ENCODE peak calls at places on chromosomes 5 and 9, in four cellular contexts. One of them, this sample, is unnamed.

GRCh38 chr5:15510092-15510491 is 10.1 kb downstream of the FBXL7 start:
- DNase-seq in Karpas-422: no peak
- DNase-seq in H9: no peak
- DNase-seq in fibroblast of mammary gland: peak; percentile 26
- DNase-seq in this sample: peak; percentile 35

GRCh38 chr9:93261281-93261680 is 77.3 kb downstream of the WNK2 start:
- DNase-seq in Karpas-422: no peak
- DNase-seq in fibroblast of mammary gland: no peak
- DNase-seq in H9: peak; percentile 34
- DNase-seq in this sample: no peak

GRCh38 chr9:128494743-128495124 is 9.8 kb upstream of the GLE1 start:
- DNase-seq in fibroblast of mammary gland: no peak
- DNase-seq in H9: no peak
- DNase-seq in Karpas-422: no peak
- DNase-seq in this sample: no peak

GRCh38 chr9:87557996-87558395 is 60.3 kb downstream of the DAPK1 start:
- DNase-seq in Karpas-422: no peak
- DNase-seq in fibroblast of mammary gland: peak; percentile 58
- DNase-seq in H9: no peak
- DNase-seq in this sample: peak; percentile 44

GRCh38 chr9:135267410-135267809 is 179.9 kb downstream of the OLFM1 start:
- DNase-seq in H9: no peak
- DNase-seq in Karpas-422: no peak
- DNase-seq in fibroblast of mammary gland: no peak
- DNase-seq in this sample: no peak

GRCh38 chr9:77663754-77664153 is 15.6 kb upstream of the GNA14 start:
- DNase-seq in Karpas-422: no peak
- DNase-seq in H9: no peak
- DNase-seq in fibroblast of mammary gland: peak; percentile 35
- DNase-seq in this sample: peak; percentile 26

GRCh38 chr9:100856238-100856637 is 172.3 kb upstream of the PLPPR1 start:
- DNase-seq in Karpas-422: no peak
- DNase-seq in fibroblast of mammary gland: no peak
- DNase-seq in H9: no peak
- DNase-seq in this sample: no peak

GRCh38 chr9:121857941-121858340 is 206.5 kb downstream of the DAB2IP start:
- DNase-seq in fibroblast of mammary gland: no peak
- DNase-seq in Karpas-422: no peak
- DNase-seq in H9: no peak
- DNase-seq in this sample: no peak

GRCh38 chr9:127505396-127506116 is 54.2 kb downstream of the LRSAM1 start:
- DNase-seq in fibroblast of mammary gland: peak; percentile 32
- DNase-seq in H9: peak; percentile 73
- DNase-seq in Karpas-422: peak; percentile 80
- DNase-seq in this sample: peak; percentile 40

GRCh38 chr5:145811834-145812625 is 23.1 kb downstream of the PRELID2 start:
- DNase-seq in H9: no peak
- DNase-seq in Karpas-422: peak; percentile 66
- DNase-seq in fibroblast of mammary gland: peak; percentile 53
- DNase-seq in this sample: peak; percentile 53

GRCh38 chr9:136267261-136268111 is 21.9 kb upstream of the QSOX2 start:
- DNase-seq in H9: peak; percentile 90
- DNase-seq in Karpas-422: peak; percentile 92
- DNase-seq in fibroblast of mammary gland: peak; percentile 78
- DNase-seq in this sample: peak; percentile 82

GRCh38 chr5:2391021-2391420 is 360.5 kb downstream of the IRX2 start:
- DNase-seq in Karpas-422: no peak
- DNase-seq in H9: no peak
- DNase-seq in fibroblast of mammary gland: no peak
- DNase-seq in this sample: no peak

GRCh38 chr9:122402403-122403268 is 31.8 kb downstream of the PTGS1 start:
- DNase-seq in Karpas-422: no peak
- DNase-seq in H9: no peak
- DNase-seq in fibroblast of mammary gland: peak; percentile 99
- DNase-seq in this sample: peak; percentile 95